ENCODE peak calls at places on chromosomes 13 and 19, in seven cellular contexts. One of them, this sample, is unnamed.

GRCh38 chr19:57302020-57302465 is 18.2 kb upstream of the ZNF543 start:
- DNase-seq in brain microvascular endothelial cell: peak
- DNase-seq in esophagus muscularis mucosa: no peak
- DNase-seq in caudate nucleus: no peak
- DNase-seq in HCT116: no peak
- DNase-seq in adrenal gland: peak
- DNase-seq in left ventricle myocardium inferior: no peak
- DNase-seq in this sample: peak

GRCh38 chr13:94120878-94121277 is 358.6 kb downstream of the DCT start:
- DNase-seq in brain microvascular endothelial cell: no peak
- DNase-seq in left ventricle myocardium inferior: no peak
- DNase-seq in caudate nucleus: no peak
- DNase-seq in HCT116: no peak
- DNase-seq in esophagus muscularis mucosa: no peak
- DNase-seq in adrenal gland: no peak
- DNase-seq in this sample: no peak

GRCh38 chr19:17855333-17856152 is 4.2 kb upstream of the RPL18A start:
- DNase-seq in left ventricle myocardium inferior: peak
- DNase-seq in brain microvascular endothelial cell: peak
- DNase-seq in HCT116: peak
- DNase-seq in caudate nucleus: peak
- DNase-seq in esophagus muscularis mucosa: peak
- DNase-seq in adrenal gland: peak
- DNase-seq in this sample: peak

GRCh38 chr13:92345627-92346026 is 881.0 kb upstream of the GPC6 start:
- DNase-seq in HCT116: no peak
- DNase-seq in caudate nucleus: no peak
- DNase-seq in esophagus muscularis mucosa: no peak
- DNase-seq in left ventricle myocardium inferior: no peak
- DNase-seq in adrenal gland: no peak
- DNase-seq in brain microvascular endothelial cell: no peak
- DNase-seq in this sample: no peak

GRCh38 chr13:76833465-76833864 is 52.7 kb downstream of the KCTD12 start:
- DNase-seq in esophagus muscularis mucosa: no peak
- DNase-seq in brain microvascular endothelial cell: no peak
- DNase-seq in HCT116: no peak
- DNase-seq in adrenal gland: no peak
- DNase-seq in left ventricle myocardium inferior: no peak
- DNase-seq in caudate nucleus: no peak
- DNase-seq in this sample: no peak

GRCh38 chr13:80665792-80666333 is 324.9 kb upstream of the SPRY2 start:
- DNase-seq in left ventricle myocardium inferior: no peak
- DNase-seq in esophagus muscularis mucosa: no peak
- DNase-seq in HCT116: no peak
- DNase-seq in adrenal gland: no peak
- DNase-seq in caudate nucleus: no peak
- DNase-seq in brain microvascular endothelial cell: no peak
- DNase-seq in this sample: peak

GRCh38 chr13:98025480-98026025 is 72.1 kb downstream of the IPO5 start:
- DNase-seq in HCT116: no peak
- DNase-seq in caudate nucleus: no peak
- DNase-seq in esophagus muscularis mucosa: no peak
- DNase-seq in adrenal gland: no peak
- DNase-seq in left ventricle myocardium inferior: no peak
- DNase-seq in brain microvascular endothelial cell: no peak
- DNase-seq in this sample: no peak

GRCh38 chr19:6588508-6589345 is 2.2 kb downstream of the CD70 start:
- DNase-seq in adrenal gland: no peak
- DNase-seq in caudate nucleus: no peak
- DNase-seq in HCT116: no peak
- DNase-seq in esophagus muscularis mucosa: no peak
- DNase-seq in brain microvascular endothelial cell: no peak
- DNase-seq in left ventricle myocardium inferior: no peak
- DNase-seq in this sample: no peak

GRCh38 chr19:38664503-38665211 is 17.2 kb downstream of the ACTN4 start:
- DNase-seq in brain microvascular endothelial cell: no peak
- DNase-seq in HCT116: no peak
- DNase-seq in caudate nucleus: no peak
- DNase-seq in adrenal gland: no peak
- DNase-seq in esophagus muscularis mucosa: no peak
- DNase-seq in left ventricle myocardium inferior: no peak
- DNase-seq in this sample: no peak

GRCh38 chr13:40920826-40921225 is 98.3 kb downstream of the ELF1 start:
- DNase-seq in brain microvascular endothelial cell: no peak
- DNase-seq in caudate nucleus: no peak
- DNase-seq in adrenal gland: no peak
- DNase-seq in left ventricle myocardium inferior: no peak
- DNase-seq in HCT116: no peak
- DNase-seq in esophagus muscularis mucosa: no peak
- DNase-seq in this sample: no peak

GRCh38 chr19:18879579-18880373 is 16.2 kb downstream of the CERS1 start:
- DNase-seq in HCT116: peak
- DNase-seq in caudate nucleus: no peak
- DNase-seq in left ventricle myocardium inferior: no peak
- DNase-seq in brain microvascular endothelial cell: no peak
- DNase-seq in esophagus muscularis mucosa: no peak
- DNase-seq in adrenal gland: no peak
- DNase-seq in this sample: no peak

GRCh38 chr13:26202365-26202972 is 19.6 kb downstream of the RNF6 start:
- DNase-seq in caudate nucleus: no peak
- DNase-seq in esophagus muscularis mucosa: no peak
- DNase-seq in brain microvascular endothelial cell: no peak
- DNase-seq in HCT116: no peak
- DNase-seq in left ventricle myocardium inferior: no peak
- DNase-seq in adrenal gland: no peak
- DNase-seq in this sample: no peak

GRCh38 chr13:37094840-37095239 is 10.6 kb downstream of the CSNK1A1L start:
- DNase-seq in left ventricle myocardium inferior: no peak
- DNase-seq in adrenal gland: no peak
- DNase-seq in esophagus muscularis mucosa: no peak
- DNase-seq in brain microvascular endothelial cell: no peak
- DNase-seq in caudate nucleus: no peak
- DNase-seq in HCT116: no peak
- DNase-seq in this sample: no peak

GRCh38 chr13:77580748-77581147 is 45.2 kb downstream of the SCEL start:
- DNase-seq in HCT116: no peak
- DNase-seq in brain microvascular endothelial cell: no peak
- DNase-seq in esophagus muscularis mucosa: no peak
- DNase-seq in caudate nucleus: no peak
- DNase-seq in left ventricle myocardium inferior: no peak
- DNase-seq in adrenal gland: no peak
- DNase-seq in this sample: no peak

GRCh38 chr19:34731019-34731829 is 2.8 kb upstream of the ZNF181 start:
- DNase-seq in adrenal gland: no peak
- DNase-seq in brain microvascular endothelial cell: no peak
- DNase-seq in caudate nucleus: no peak
- DNase-seq in left ventricle myocardium inferior: peak
- DNase-seq in esophagus muscularis mucosa: no peak
- DNase-seq in HCT116: no peak
- DNase-seq in this sample: no peak

GRCh38 chr19:18292810-18293641 is 11.6 kb upstream of the JUND start:
- DNase-seq in HCT116: peak
- DNase-seq in brain microvascular endothelial cell: peak
- DNase-seq in left ventricle myocardium inferior: peak
- DNase-seq in adrenal gland: peak
- DNase-seq in esophagus muscularis mucosa: no peak
- DNase-seq in caudate nucleus: peak
- DNase-seq in this sample: no peak

DNA sequence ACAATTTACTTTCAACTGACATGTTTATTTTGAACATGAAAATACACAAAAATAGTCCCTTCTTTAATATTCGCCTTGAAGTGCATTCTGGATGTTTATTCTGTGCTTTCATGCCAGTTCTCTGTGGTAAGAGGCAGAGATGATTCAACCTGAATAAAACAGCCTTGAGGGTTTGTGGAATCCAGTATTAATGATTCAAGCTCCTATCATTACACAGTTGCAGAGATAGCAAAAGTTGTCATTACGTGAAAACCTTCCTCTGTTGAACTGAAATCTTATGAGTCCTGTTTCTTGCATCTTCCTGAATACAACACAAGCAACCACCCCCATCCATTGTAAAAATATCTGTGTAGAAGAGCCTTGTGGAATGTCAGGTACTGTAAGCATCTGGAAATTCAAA is 142.3 kb upstream of the HTR2A start:
- DNase-seq in esophagus muscularis mucosa: no peak
- DNase-seq in left ventricle myocardium inferior: no peak
- DNase-seq in brain microvascular endothelial cell: peak
- DNase-seq in HCT116: no peak
- DNase-seq in caudate nucleus: no peak
- DNase-seq in adrenal gland: no peak
- DNase-seq in this sample: peak
- H3K27ac ChIP-seq in esophagus muscularis mucosa: no peak
- H3K27ac ChIP-seq in left ventricle myocardium inferior: no peak
- H3K27ac ChIP-seq in brain microvascular endothelial cell: no peak
- H3K27ac ChIP-seq in HCT116: no peak
- H3K27ac ChIP-seq in caudate nucleus: no peak
- H3K27ac ChIP-seq in adrenal gland: no peak
- H3K27ac ChIP-seq in this sample: no peak

DNA sequence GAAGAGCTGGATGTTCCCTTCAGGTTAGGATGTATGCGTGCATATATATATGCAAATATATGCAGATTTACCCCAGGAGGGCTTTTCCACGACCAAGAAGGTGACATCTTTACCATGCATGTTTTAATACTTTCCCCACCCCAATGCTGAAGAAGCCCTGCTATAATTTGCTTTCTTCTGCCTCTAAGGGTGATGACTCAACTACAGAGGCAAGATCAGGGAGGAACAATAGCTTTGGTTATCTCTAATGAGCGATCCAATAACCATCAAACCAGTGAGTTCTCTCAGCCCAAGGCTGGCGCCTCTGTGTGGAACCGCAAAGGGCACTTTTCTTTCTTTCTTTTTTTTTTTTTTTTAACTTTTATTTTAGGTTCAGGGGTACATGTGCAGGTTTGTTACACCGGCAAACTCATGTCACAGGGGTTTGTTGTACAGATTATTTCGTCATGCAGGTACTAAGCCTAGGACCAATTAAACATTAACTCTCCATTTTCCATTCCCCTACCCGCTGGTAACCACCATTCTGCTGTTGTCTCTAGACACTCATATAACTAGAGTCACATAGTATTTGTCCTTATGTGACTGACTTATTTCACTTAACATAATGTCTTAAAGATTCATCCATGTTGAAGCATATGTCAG is 25.7 kb upstream of the UBE2L5 start:
- DNase-seq in adrenal gland: no peak
- DNase-seq in HCT116: no peak
- DNase-seq in brain microvascular endothelial cell: no peak
- DNase-seq in left ventricle myocardium inferior: no peak
- DNase-seq in caudate nucleus: no peak
- DNase-seq in esophagus muscularis mucosa: no peak
- DNase-seq in this sample: peak
- H3K27ac ChIP-seq in adrenal gland: no peak
- H3K27ac ChIP-seq in HCT116: no peak
- H3K27ac ChIP-seq in brain microvascular endothelial cell: no peak
- H3K27ac ChIP-seq in left ventricle myocardium inferior: no peak
- H3K27ac ChIP-seq in caudate nucleus: no peak
- H3K27ac ChIP-seq in esophagus muscularis mucosa: peak
- H3K27ac ChIP-seq in this sample: no peak

GRCh38 chr13:44051405-44051804 is 171.7 kb downstream of the LACC1 start:
- DNase-seq in left ventricle myocardium inferior: no peak
- DNase-seq in brain microvascular endothelial cell: no peak
- DNase-seq in adrenal gland: no peak
- DNase-seq in caudate nucleus: no peak
- DNase-seq in esophagus muscularis mucosa: no peak
- DNase-seq in HCT116: no peak
- DNase-seq in this sample: no peak

GRCh38 chr13:44051923-44052322 is 172.2 kb downstream of the LACC1 start:
- DNase-seq in brain microvascular endothelial cell: peak
- DNase-seq in HCT116: no peak
- DNase-seq in esophagus muscularis mucosa: no peak
- DNase-seq in left ventricle myocardium inferior: no peak
- DNase-seq in adrenal gland: no peak
- DNase-seq in caudate nucleus: no peak
- DNase-seq in this sample: no peak

GRCh38 chr13:44054525-44054924 is 174.8 kb downstream of the LACC1 start:
- DNase-seq in caudate nucleus: no peak
- DNase-seq in left ventricle myocardium inferior: no peak
- DNase-seq in esophagus muscularis mucosa: no peak
- DNase-seq in HCT116: no peak
- DNase-seq in brain microvascular endothelial cell: no peak
- DNase-seq in adrenal gland: no peak
- DNase-seq in this sample: no peak

GRCh38 chr13:44050450-44051063 is 170.9 kb downstream of the LACC1 start:
- DNase-seq in brain microvascular endothelial cell: peak
- DNase-seq in esophagus muscularis mucosa: no peak
- DNase-seq in left ventricle myocardium inferior: no peak
- DNase-seq in caudate nucleus: no peak
- DNase-seq in adrenal gland: no peak
- DNase-seq in HCT116: peak
- DNase-seq in this sample: no peak

GRCh38 chr13:44052843-44053607 is 173.3 kb downstream of the LACC1 start:
- DNase-seq in brain microvascular endothelial cell: peak
- DNase-seq in esophagus muscularis mucosa: no peak
- DNase-seq in adrenal gland: no peak
- DNase-seq in caudate nucleus: no peak
- DNase-seq in HCT116: no peak
- DNase-seq in left ventricle myocardium inferior: peak
- DNase-seq in this sample: no peak
- H3K27ac ChIP-seq in brain microvascular endothelial cell: peak
- H3K27ac ChIP-seq in esophagus muscularis mucosa: peak
- H3K27ac ChIP-seq in adrenal gland: no peak
- H3K27ac ChIP-seq in caudate nucleus: peak
- H3K27ac ChIP-seq in HCT116: no peak
- H3K27ac ChIP-seq in left ventricle myocardium inferior: peak
- H3K27ac ChIP-seq in this sample: no peak

GRCh38 chr13:110343241-110343865 is 36.3 kb downstream of the COL4A2 start:
- DNase-seq in brain microvascular endothelial cell: no peak
- DNase-seq in HCT116: peak
- DNase-seq in esophagus muscularis mucosa: no peak
- DNase-seq in left ventricle myocardium inferior: no peak
- DNase-seq in caudate nucleus: no peak
- DNase-seq in adrenal gland: no peak
- DNase-seq in this sample: peak
- H3K27ac ChIP-seq in brain microvascular endothelial cell: peak
- H3K27ac ChIP-seq in HCT116: no peak
- H3K27ac ChIP-seq in esophagus muscularis mucosa: peak
- H3K27ac ChIP-seq in left ventricle myocardium inferior: no peak
- H3K27ac ChIP-seq in caudate nucleus: no peak
- H3K27ac ChIP-seq in adrenal gland: no peak
- H3K27ac ChIP-seq in this sample: peak

GRCh38 chr13:109655206-109655600 is 131.2 kb downstream of the IRS2 start:
- DNase-seq in caudate nucleus: no peak
- DNase-seq in adrenal gland: no peak
- DNase-seq in esophagus muscularis mucosa: no peak
- DNase-seq in HCT116: no peak
- DNase-seq in left ventricle myocardium inferior: no peak
- DNase-seq in brain microvascular endothelial cell: no peak
- DNase-seq in this sample: no peak
- H3K27ac ChIP-seq in caudate nucleus: no peak
- H3K27ac ChIP-seq in adrenal gland: no peak
- H3K27ac ChIP-seq in esophagus muscularis mucosa: peak
- H3K27ac ChIP-seq in HCT116: no peak
- H3K27ac ChIP-seq in left ventricle myocardium inferior: peak
- H3K27ac ChIP-seq in brain microvascular endothelial cell: no peak
- H3K27ac ChIP-seq in this sample: no peak

This sample was measured in foreskin keratinocyte.